ENCODE peak calls at places on chromosome 14, in five cellular contexts. H, B, A, F and E are unnamed samples.

GRCh38 chr14:80695869-80696268 is 245.7 kb downstream of the CEP128 start:
- DNase-seq in F (no peak), B (no peak), A (no peak), H (no peak), E (no peak)

GRCh38 chr14:91858536-91859275 is 8.6 kb downstream of the TC2N start:
- DNase-seq in A (no peak), F (no peak), B (no peak), H (no peak), E (no peak)

GRCh38 chr14:96978525-96979272 is 181.5 kb downstream of the VRK1 start:
- DNase-seq in H (no peak), B (no peak), A (no peak), F (no peak), E (no peak)

GRCh38 chr14:98233656-98234055 is 1038.3 kb downstream of the BCL11B start:
- DNase-seq in B (no peak), A (no peak), H (no peak), F (no peak), E (no peak)

GRCh38 chr14:95527392-95528002 is 7.4 kb upstream of the GLRX5 start:
- DNase-seq in H (peak; percentile 70), F (no peak), B (peak; percentile 82), A (peak; percentile 52), E (peak; percentile 72)

GRCh38 chr14:34257505-34257904 is 204.5 kb downstream of the SPTSSA start:
- DNase-seq in A (no peak), F (no peak), B (no peak), H (no peak), E (no peak)

GRCh38 chr14:72559227-72559626 is 334.7 kb downstream of the DPF3 start:
- DNase-seq in A (no peak), B (no peak), H (no peak), F (no peak), E (no peak)

GRCh38 chr14:64117671-64118402 is 176.3 kb downstream of the ESR2 start:
- DNase-seq in A (peak; percentile 42), F (peak; percentile 33), H (no peak), B (no peak), E (no peak)

GRCh38 chr14:72948481-72949138 is 22.3 kb downstream of the DCAF4 start:
- DNase-seq in F (peak; percentile 51), B (no peak), A (peak; percentile 72), H (peak; percentile 79), E (peak; percentile 87)

GRCh38 chr14:75454963-75455546 is 27.2 kb downstream of the JDP2 start:
- DNase-seq in B (peak; percentile 89), H (peak; percentile 80), A (peak; percentile 65), F (peak; percentile 76), E (peak; percentile 65)

GRCh38 chr14:65824285-65824977 is 411.9 kb downstream of the FUT8 start:
- DNase-seq in F (peak; percentile 26), A (peak; percentile 53), H (peak; percentile 37), B (no peak), E (peak; percentile 74)

GRCh38 chr14:25009891-25010290 is 40.1 kb downstream of the STXBP6 start:
- DNase-seq in F (no peak), H (no peak), A (no peak), B (no peak), E (no peak)

GRCh38 chr14:80522936-80523335 is 311.6 kb upstream of the DIO2 start:
- DNase-seq in F (no peak), B (no peak), A (no peak), H (no peak), E (no peak)

GRCh38 chr14:58792421-58792820 is 154.7 kb downstream of the DACT1 start:
- DNase-seq in B (no peak), H (no peak), F (no peak), A (no peak), E (no peak)

GRCh38 chr14:58824796-58825195 is 187.0 kb downstream of the DACT1 start:
- DNase-seq in B (no peak), F (no peak), H (no peak), A (no peak), E (no peak)

GRCh38 chr14:60315181-60315580 is 66.2 kb downstream of the PPM1A start:
- DNase-seq in H (no peak), F (no peak), A (no peak), B (no peak), E (no peak)

GRCh38 chr14:59360923-59361794 is 104.0 kb downstream of the GPR135 start:
- DNase-seq in F (peak; percentile 92), B (peak; percentile 84), H (no peak), A (peak; percentile 59), E (peak; percentile 42)

GRCh38 chr14:96986701-96987474 is 189.7 kb downstream of the VRK1 start:
- DNase-seq in F (no peak), A (no peak), B (no peak), H (no peak), E (no peak)

GRCh38 chr14:32826404-32827082 is 112.1 kb upstream of the NPAS3 start:
- DNase-seq in F (no peak), B (no peak), A (no peak), H (no peak), E (no peak)

GRCh38 chr14:61569308-61569707 is 126.0 kb upstream of the HIF1A start:
- DNase-seq in A (no peak), F (no peak), H (no peak), B (no peak), E (no peak)

GRCh38 chr14:106044949-106045596 is 518.7 kb downstream of the TMEM121 start:
- DNase-seq in B (no peak), H (no peak), A (peak; percentile 60), F (peak; percentile 59), E (no peak)

GRCh38 chr14:61250063-61250462 is 31.1 kb downstream of the TMEM30B start:
- DNase-seq in B (no peak), A (no peak), F (no peak), H (no peak), E (no peak)

GRCh38 chr14:91956616-91957015 is 9.1 kb upstream of the FBLN5 start:
- DNase-seq in H (no peak), A (no peak), B (no peak), F (no peak), E (no peak)

GRCh38 chr14:65854215-65854614 is 441.7 kb downstream of the FUT8 start:
- DNase-seq in A (peak; percentile 48), F (no peak), H (no peak), B (no peak), E (no peak)

GRCh38 chr14:91722386-91722785 is 9.5 kb downstream of the CATSPERB start:
- DNase-seq in H (no peak), F (no peak), B (no peak), A (no peak), E (no peak)

GRCh38 chr14:104292084-104292970 is 153.9 kb downstream of the KIF26A start:
- DNase-seq in B (peak; percentile 53), A (no peak), H (peak; percentile 14), F (no peak), E (no peak)

GRCh38 chr14:96497087-96497486 is 5.1 kb upstream of the PAPOLA start:
- DNase-seq in H (no peak), A (no peak), B (no peak), F (no peak), E (no peak)

GRCh38 chr14:91745329-91745728 is 13.4 kb upstream of the CATSPERB start:
- DNase-seq in H (no peak), A (no peak), F (no peak), B (no peak), E (no peak)

GRCh38 chr14:52695481-52696091 is at the start of gene ERO1A:
- DNase-seq in A (peak; percentile 88), F (peak; percentile 85), B (peak; percentile 91), H (peak; percentile 83), E (peak; percentile 76)
- TF ChIP-seq POLR2A in A (no peak), F (peak; percentile 86), B (no peak), H (peak; percentile 50), E (peak; percentile 49)

GRCh38 chr14:68211421-68211820 is 391.8 kb downstream of the RAD51B start:
- DNase-seq in F (no peak), A (no peak), H (no peak), B (no peak), E (no peak)

GRCh38 chr14:68208218-68208617 is 388.6 kb downstream of the RAD51B start:
- DNase-seq in B (no peak), H (no peak), F (no peak), A (no peak), E (no peak)

GRCh38 chr14:68211886-68212285 is 392.3 kb downstream of the RAD51B start:
- DNase-seq in B (no peak), A (no peak), F (no peak), H (no peak), E (no peak)

GRCh38 chr14:68208726-68209125 is 389.1 kb downstream of the RAD51B start:
- DNase-seq in B (no peak), F (no peak), H (no peak), A (no peak), E (no peak)

DNA sequence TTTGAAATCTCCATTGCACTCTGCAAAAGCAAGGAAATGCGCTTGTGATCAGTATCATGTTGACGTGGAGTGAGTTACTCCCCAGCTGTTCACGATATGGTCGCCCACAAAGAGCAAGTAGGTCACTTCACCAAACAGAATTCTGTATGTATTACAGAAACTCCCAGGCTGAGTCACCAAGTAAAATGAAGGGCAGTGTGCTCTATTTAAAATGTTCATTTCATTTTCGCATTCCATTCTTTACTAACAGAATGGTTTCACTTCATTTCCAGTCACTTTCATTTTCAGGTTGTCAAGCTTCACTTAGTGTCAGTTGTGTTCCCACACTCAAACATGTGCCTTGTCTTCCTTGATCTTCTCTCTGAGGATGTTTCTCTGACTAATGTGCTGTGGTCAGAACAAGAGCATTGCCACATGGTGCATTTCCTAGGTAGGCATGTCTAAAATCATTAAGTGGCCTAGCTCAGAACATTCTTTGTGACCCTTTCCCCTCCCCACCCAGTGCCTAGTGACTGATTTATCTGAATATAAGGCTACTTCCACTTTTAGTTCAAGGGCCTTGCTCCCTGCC is 391.2 kb downstream of the RAD51B start:
- DNase-seq in A (no peak), B (no peak), H (no peak), F (peak; percentile 46), E (no peak)
- TF ChIP-seq EP300 in A (no peak), B (no peak), H (no peak), F (peak; percentile 32), E (peak; percentile 61)

GRCh38 chr14:102558566-102558965 is 33.9 kb upstream of the RCOR1 start:
- DNase-seq in H (no peak), A (no peak), B (no peak), F (no peak), E (no peak)

GRCh38 chr14:102557434-102558226 is 34.8 kb upstream of the RCOR1 start:
- DNase-seq in A (no peak), F (no peak), B (no peak), H (no peak), E (no peak)

GRCh38 chr14:102560436-102561261 is 31.8 kb upstream of the RCOR1 start:
- DNase-seq in F (no peak), A (no peak), H (no peak), B (no peak), E (no peak)

GRCh38 chr14:102556098-102556677 is 36.3 kb upstream of the RCOR1 start:
- DNase-seq in A (no peak), H (no peak), B (no peak), F (no peak), E (no peak)

GRCh38 chr14:102554835-102555819 is 37.3 kb upstream of the RCOR1 start:
- DNase-seq in F (peak; percentile 73), A (peak; percentile 53), H (no peak), B (no peak), E (no peak)
- H3K4me3 ChIP-seq in F (peak overlapping the region; percentile 93), A (peak overlapping the region; percentile 90), H (peak overlapping the region; percentile 82), B (peak overlapping the region; percentile 98), E (peak overlapping the region; percentile 81)

DNA sequence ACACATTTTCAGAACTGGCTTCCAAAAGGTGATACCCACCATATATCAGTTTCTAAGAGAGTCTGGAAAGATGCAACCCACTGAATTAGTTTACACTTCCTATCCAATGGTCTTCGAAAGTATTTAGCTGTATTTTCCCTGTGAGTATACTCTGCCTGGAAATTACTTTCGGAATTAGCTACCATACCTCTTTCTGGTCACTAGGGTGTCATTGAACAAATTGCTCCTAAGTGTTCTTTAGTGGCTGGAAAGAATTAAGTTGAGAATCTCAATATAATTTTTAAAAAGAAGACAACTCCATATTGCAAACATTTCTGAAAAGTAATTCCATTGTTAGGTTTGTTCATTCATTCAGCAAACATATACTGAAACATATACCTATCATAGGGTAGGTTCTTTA is 283.1 kb upstream of the SSTR1 start:
- DNase-seq in B (no peak), H (no peak), A (no peak), F (no peak), E (no peak)
- TF ChIP-seq POLR2A in B (no peak), H (no peak), A (no peak), F (no peak), E (no peak)